ENCODE peak calls at places on chromosomes 7 and 10, in five cellular contexts. M, I, S, B and K are unnamed samples.

GRCh38 chr10:35765039-35765662 is 123.1 kb upstream of the FZD8 start:
- DNase-seq in I (peak; percentile 25), B (no peak), M (no peak), S (peak; percentile 15), K (no peak)

GRCh38 chr7:157266272-157266671 is 70.5 kb upstream of the DNAJB6 start:
- DNase-seq in B (no peak), S (no peak), I (no peak), M (no peak), K (no peak)

GRCh38 chr10:27529010-27529783 is 25.1 kb downstream of the RAB18 start:
- DNase-seq in I (no peak), M (no peak), B (no peak), S (no peak), K (no peak)

GRCh38 chr10:106705576-106706526 is 458.7 kb downstream of the SORCS1 start:
- DNase-seq in B (peak; percentile 68), S (peak; percentile 66), M (peak; percentile 68), I (peak; percentile 53), K (no peak)

GRCh38 chr7:117960351-117960750 is 87.1 kb upstream of the CTTNBP2 start:
- DNase-seq in S (no peak), I (no peak), B (no peak), M (no peak), K (no peak)

GRCh38 chr7:47622946-47623640 is 41.2 kb upstream of the TNS3 start:
- DNase-seq in M (no peak), S (no peak), B (no peak), I (no peak), K (no peak)

GRCh38 chr10:52563361-52563760 is 209.2 kb downstream of the MBL2 start:
- DNase-seq in I (no peak), S (no peak), M (no peak), B (no peak), K (no peak)

GRCh38 chr10:109343293-109343692 is 580.0 kb downstream of the XPNPEP1 start:
- DNase-seq in M (no peak), S (no peak), B (no peak), I (no peak), K (no peak)

GRCh38 chr7:3201306-3201705 is 99.7 kb upstream of the SDK1 start:
- DNase-seq in M (no peak), B (no peak), I (no peak), S (no peak), K (no peak)

GRCh38 chr7:32941996-32942782 is 15.1 kb upstream of the FKBP9 start:
- DNase-seq in S (peak; percentile 63), B (peak; percentile 36), I (peak; percentile 69), M (peak; percentile 30), K (peak; percentile 42)

GRCh38 chr7:140059288-140060242 is 3.2 kb downstream of the PARP12 start:
- DNase-seq in S (peak; percentile 89), I (peak; percentile 89), B (no peak), M (no peak), K (peak; percentile 31)

GRCh38 chr7:114412548-114412947 is 2.1 kb upstream of the FOXP2 start:
- DNase-seq in I (no peak), S (no peak), B (no peak), M (no peak), K (no peak)

GRCh38 chr10:99798031-99798430 is 15.6 kb downstream of the ABCC2 start:
- DNase-seq in M (no peak), I (no peak), S (no peak), B (no peak), K (no peak)

GRCh38 chr10:16949806-16950205 is 132.6 kb upstream of the RSU1 start:
- DNase-seq in I (no peak), M (no peak), S (no peak), B (no peak), K (no peak)

GRCh38 chr10:96858706-96859050 is 26.6 kb downstream of the LCOR start:
- DNase-seq in I (no peak), S (no peak), M (no peak), B (no peak), K (no peak)

GRCh38 chr10:55158643-55159042 is 357.6 kb upstream of the PCDH15 start:
- DNase-seq in B (no peak), M (no peak), I (no peak), S (no peak), K (no peak)

GRCh38 chr7:132412435-132412834 is 163.8 kb downstream of the PLXNA4 start:
- DNase-seq in B (no peak), S (no peak), M (no peak), I (no peak), K (no peak)

GRCh38 chr7:132407764-132408163 is 168.5 kb downstream of the PLXNA4 start:
- DNase-seq in S (no peak), M (no peak), B (no peak), I (no peak), K (no peak)

GRCh38 chr7:132406039-132406438 is 170.2 kb downstream of the PLXNA4 start:
- DNase-seq in M (no peak), B (no peak), S (no peak), I (no peak), K (no peak)

GRCh38 chr7:132411142-132411541 is 165.1 kb downstream of the PLXNA4 start:
- DNase-seq in M (no peak), S (no peak), I (no peak), B (no peak), K (no peak)

DNA sequence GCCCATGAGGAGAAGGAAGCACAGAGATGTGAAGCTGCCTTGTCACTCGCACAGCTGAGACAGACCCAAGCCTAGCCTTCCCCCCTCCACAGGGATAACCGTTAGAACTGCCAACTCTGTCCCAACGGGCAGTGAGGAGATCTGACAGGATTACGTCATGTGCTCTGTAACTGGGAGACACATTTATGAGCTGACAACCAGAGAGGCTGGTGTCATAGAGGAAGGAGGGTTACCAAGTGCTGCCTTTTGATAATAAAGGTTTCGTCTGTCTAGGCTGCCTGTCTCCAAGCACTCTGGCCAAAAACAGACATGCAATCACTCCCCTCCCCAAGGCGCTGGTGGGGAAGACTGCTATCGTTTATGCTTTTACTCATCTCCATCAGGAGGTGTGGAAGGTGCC is 165.9 kb downstream of the PLXNA4 start:
- DNase-seq in S (peak; percentile 22), M (no peak), B (no peak), I (no peak), K (no peak)
- H3K27me3 ChIP-seq in S (no peaks in the 10 kb centered on the region), M (no peaks in the 10 kb centered on the region), B (no peaks in the 10 kb centered on the region), I (no peaks in the 10 kb centered on the region), K (no peaks in the 10 kb centered on the region)

GRCh38 chr10:22992075-22992474 is 64.2 kb downstream of the ARMC3 start:
- DNase-seq in S (no peak), B (no peak), I (no peak), M (no peak), K (peak; percentile 15)
- H3K27me3 ChIP-seq in S (peaks cover 10% of the 10 kb centered on the region), B (no peaks in the 10 kb centered on the region), I (peaks cover 9% of the 10 kb centered on the region), M (no peaks in the 10 kb centered on the region), K (no peaks in the 10 kb centered on the region)

GRCh38 chr10:86366033-86366901 is at the start of gene GRID1:
- DNase-seq in S (peak; percentile 65), B (peak; percentile 46), M (peak; percentile 34), I (no peak), K (peak; percentile 9)

GRCh38 chr10:86366902-86367338 is 325 bp upstream of the GRID1 start:
- DNase-seq in I (no peak), M (peak; percentile 11), S (no peak), B (no peak), K (no peak)

GRCh38 chr10:86368987-86369386 is 2.4 kb upstream of the GRID1 start:
- DNase-seq in S (peak; percentile 4), I (no peak), M (peak; percentile 4), B (peak; percentile 17), K (no peak)

GRCh38 chr10:86368046-86368445 is 1.5 kb upstream of the GRID1 start:
- DNase-seq in S (peak; percentile 7), M (peak; percentile 1), I (no peak), B (peak; percentile 19), K (no peak)

DNA sequence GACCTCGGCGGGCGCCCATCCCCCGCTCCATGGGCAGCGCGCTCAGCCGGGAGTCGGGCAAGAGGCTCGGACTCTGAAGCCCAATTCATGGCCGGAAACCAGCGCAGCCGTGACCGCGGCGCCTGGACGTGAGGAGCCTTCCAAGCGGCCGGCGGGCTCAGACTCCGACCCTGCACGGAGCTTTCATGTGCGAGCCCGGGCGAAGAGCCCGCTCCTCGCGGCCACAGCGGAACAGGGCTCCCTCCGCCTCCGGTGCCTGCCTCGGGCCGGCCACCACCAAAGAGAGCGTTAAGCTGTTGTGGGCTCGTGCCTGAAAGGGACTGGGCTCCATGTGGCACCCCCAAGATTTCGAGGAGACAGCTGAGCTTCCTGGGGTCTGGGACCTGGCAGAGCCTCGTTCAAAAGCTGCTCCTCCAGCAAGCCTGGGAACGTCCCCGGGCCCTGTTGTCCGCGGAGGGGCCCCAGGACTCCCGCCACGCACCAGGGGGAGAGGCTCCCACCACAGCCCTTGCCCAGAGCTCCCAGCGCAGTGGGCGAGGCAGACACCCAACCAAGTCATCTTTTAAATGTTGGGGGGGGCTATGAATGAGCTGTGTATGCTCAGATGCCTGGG is 850 bp upstream of the GRID1 start:
- DNase-seq in B (peak; percentile 55), M (peak; percentile 26), S (peak; percentile 23), I (no peak), K (no peak)
- H3K27me3 ChIP-seq in B (no peaks in the 10 kb centered on the region), M (peaks cover 94% of the 10 kb centered on the region), S (peaks cover 18% of the 10 kb centered on the region), I (peaks cover 99% of the 10 kb centered on the region), K (peaks cover 26% of the 10 kb centered on the region)

GRCh38 chr10:44853148-44853734 is 57.9 kb upstream of the TMEM72 start:
- DNase-seq in M (no peak), B (no peak), S (no peak), I (no peak), K (no peak)

GRCh38 chr10:44853796-44854195 is 57.3 kb upstream of the TMEM72 start:
- DNase-seq in M (no peak), B (no peak), I (no peak), S (no peak), K (no peak)

GRCh38 chr10:44851413-44851812 is 59.7 kb upstream of the TMEM72 start:
- DNase-seq in B (no peak), I (no peak), M (no peak), S (no peak), K (no peak)

GRCh38 chr10:44850356-44850934 is 60.7 kb upstream of the TMEM72 start:
- DNase-seq in M (no peak), S (no peak), I (no peak), B (no peak), K (no peak)

DNA sequence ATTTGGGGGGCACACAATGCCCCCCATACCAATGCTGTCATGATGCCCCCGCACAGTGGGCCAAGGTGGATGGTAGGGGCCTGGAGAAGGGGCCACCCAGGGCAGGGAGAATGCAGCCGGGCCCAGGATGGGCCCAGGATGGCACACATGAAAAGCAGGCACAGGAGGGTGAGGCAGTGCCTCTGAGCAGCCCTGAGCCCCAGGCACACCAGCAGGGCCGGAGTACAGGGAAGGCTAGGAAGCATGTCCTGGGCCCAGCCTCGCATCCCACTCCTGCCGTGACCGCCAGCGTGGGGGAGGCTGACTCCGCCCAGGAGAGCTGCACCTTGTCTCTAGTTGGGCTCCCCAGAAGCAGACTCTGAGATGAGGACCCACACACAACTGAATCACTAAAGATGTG is 59.3 kb upstream of the TMEM72 start:
- DNase-seq in M (no peak), I (no peak), B (no peak), S (no peak), K (no peak)
- H3K27me3 ChIP-seq in M (peaks cover 90% of the 10 kb centered on the region), I (no peaks in the 10 kb centered on the region), B (no peaks in the 10 kb centered on the region), S (no peaks in the 10 kb centered on the region), K (no peaks in the 10 kb centered on the region)

DNA sequence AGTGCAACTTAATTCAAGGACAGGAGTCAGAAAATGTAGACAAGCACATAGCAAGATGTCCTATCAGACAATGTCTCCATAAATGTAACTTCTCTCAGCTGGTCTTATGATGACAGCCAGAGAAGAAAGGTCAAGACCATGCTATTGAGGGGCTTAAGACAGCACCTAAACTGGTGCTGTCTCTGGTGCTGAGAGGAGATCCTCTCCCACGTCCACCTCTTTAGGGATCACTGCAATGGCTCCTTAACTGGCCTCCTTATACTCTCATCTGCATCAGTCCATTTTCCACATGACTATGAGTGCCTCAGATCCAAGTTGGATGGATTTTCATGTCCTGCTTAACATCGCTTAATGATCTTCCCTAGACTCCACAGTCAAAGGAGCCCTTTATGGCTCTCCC is 210.6 kb downstream of the ARL4A start:
- DNase-seq in B (no peak), I (no peak), M (no peak), S (no peak), K (no peak)
- H3K27me3 ChIP-seq in B (no peaks in the 10 kb centered on the region), I (no peaks in the 10 kb centered on the region), M (no peaks in the 10 kb centered on the region), S (no peaks in the 10 kb centered on the region), K (no peaks in the 10 kb centered on the region)